ENCODE peak calls at places on chromosome 20, in ten cellular contexts. W is AG04449, P is Karpas-422, H is dorsolateral prefrontal cortex, N is NT2/D1, L is ascending aorta, V is breast epithelium, A is aorta, E is thoracic aorta, J is choroid plexus epithelial cell. U is an unnamed sample.

GRCh38 chr20:35304956-35305355 is 12.7 kb upstream of the FAM83C start:
- DNase-seq in N (no peak), P (no peak), A (no peak), W (no peak), J (no peak), E (no peak), L (no peak), H (no peak), V (no peak), U (no peak)

GRCh38 chr20:58173930-58174707 is 54.3 kb downstream of the ANKRD60 start:
- DNase-seq in H (no peak), A (no peak), W (no peak), J (peak; percentile 27), L (no peak), N (no peak), V (no peak), P (no peak), E (no peak), U (no peak)

GRCh38 chr20:50344232-50345071 is 153.8 kb downstream of the CEBPB start:
- DNase-seq in V (no peak), A (no peak), P (peak; percentile 62), J (no peak), E (no peak), W (no peak), H (no peak), L (no peak), N (no peak), U (peak; percentile 15)

GRCh38 chr20:37385176-37385575 is 39.2 kb downstream of the SRC start:
- DNase-seq in W (no peak), J (no peak), E (no peak), P (no peak), L (no peak), N (no peak), A (no peak), H (no peak), V (no peak), U (no peak)

GRCh38 chr20:63538204-63539091 is 1.3 kb upstream of the PTK6 start:
- DNase-seq in A (no peak), W (no peak), V (peak; percentile 88), N (no peak), J (peak; percentile 27), H (no peak), E (no peak), P (no peak), L (no peak), U (peak; percentile 63)

GRCh38 chr20:57346477-57346876 is 4.6 kb upstream of the RAE1 start:
- DNase-seq in N (peak; percentile 70), H (peak; percentile 82), A (peak; percentile 83), J (peak; percentile 81), P (peak; percentile 91), L (peak; percentile 83), W (peak; percentile 29), V (peak; percentile 64), E (no peak), U (peak; percentile 67)

GRCh38 chr20:58102744-58103516 is 125.5 kb downstream of the ANKRD60 start:
- DNase-seq in H (no peak), V (no peak), E (no peak), A (no peak), J (no peak), N (no peak), W (no peak), L (no peak), P (no peak), U (no peak)

GRCh38 chr20:33915726-33916331 is 77.9 kb upstream of the RALY start:
- DNase-seq in P (peak; percentile 76), W (no peak), N (no peak), L (no peak), H (no peak), E (no peak), V (no peak), J (no peak), A (no peak), U (peak; percentile 55)

GRCh38 chr20:44023515-44024371 is 109.1 kb downstream of the TOX2 start:
- DNase-seq in V (no peak), J (no peak), P (peak; percentile 72), W (no peak), H (no peak), E (no peak), A (no peak), L (no peak), N (no peak), U (no peak)

GRCh38 chr20:64241061-64241460 is 14.5 kb upstream of the PCMTD2 start:
- DNase-seq in V (no peak), A (no peak), L (no peak), E (no peak), J (no peak), N (no peak), W (no peak), H (no peak), P (no peak), U (no peak)

GRCh38 chr20:19934792-19935491 is 82.2 kb upstream of the NAA20 start:
- DNase-seq in A (peak; percentile 81), E (no peak), L (peak; percentile 80), P (peak; percentile 78), N (no peak), J (no peak), V (peak; percentile 91), W (no peak), H (peak; percentile 63), U (peak; percentile 22)

GRCh38 chr20:33526769-33527168 is 36.9 kb downstream of the CBFA2T2 start:
- DNase-seq in H (no peak), A (no peak), W (no peak), J (no peak), P (no peak), L (no peak), E (no peak), N (no peak), V (no peak), U (no peak)

GRCh38 chr20:56204206-56204605 is 44.3 kb upstream of the MC3R start:
- DNase-seq in V (no peak), A (no peak), N (no peak), L (no peak), P (no peak), W (no peak), H (no peak), E (no peak), J (no peak), U (no peak)

GRCh38 chr20:33681288-33681687 is 4.9 kb downstream of the E2F1 start:
- DNase-seq in N (no peak), E (no peak), W (no peak), P (no peak), H (no peak), L (no peak), V (no peak), A (no peak), J (no peak), U (no peak)

GRCh38 chr20:16580127-16580526 is 6.9 kb upstream of the KIF16B start:
- DNase-seq in A (no peak), P (no peak), J (peak; percentile 64), W (peak; percentile 65), V (no peak), E (no peak), L (no peak), N (no peak), H (no peak), U (no peak)

GRCh38 chr20:43803276-43803675 is 76.5 kb upstream of the GTSF1L start:
- DNase-seq in L (no peak), A (no peak), E (no peak), V (no peak), W (no peak), H (no peak), N (no peak), P (no peak), J (no peak), U (no peak)

GRCh38 chr20:10427060-10427692 is 6.8 kb downstream of the MKKS start:
- DNase-seq in L (peak; percentile 71), V (no peak), E (no peak), W (no peak), A (peak; percentile 67), P (peak; percentile 72), J (peak; percentile 88), N (no peak), H (peak; percentile 62), U (peak; percentile 55)

GRCh38 chr20:37789408-37789807 is 95.6 kb downstream of the CTNNBL1 start:
- DNase-seq in N (no peak), L (no peak), P (peak; percentile 89), A (no peak), H (no peak), J (no peak), W (no peak), E (no peak), V (no peak), U (peak; percentile 35)

GRCh38 chr20:51511861-51512619 is 30.5 kb downstream of the NFATC2 start:
- DNase-seq in L (no peak), E (no peak), H (no peak), W (no peak), V (no peak), P (no peak), A (no peak), J (no peak), N (no peak), U (no peak)

GRCh38 chr20:37394543-37395410 is 48.8 kb downstream of the SRC start:
- DNase-seq in V (peak; percentile 59), N (no peak), P (no peak), L (no peak), E (no peak), A (peak; percentile 41), J (no peak), W (no peak), H (no peak), U (no peak)

GRCh38 chr20:58713801-58714339 is 21.3 kb downstream of the NPEPL1 start:
- DNase-seq in V (peak; percentile 12), J (no peak), A (peak; percentile 45), H (peak; percentile 1), L (peak; percentile 56), E (no peak), W (no peak), P (no peak), N (no peak), U (no peak)

GRCh38 chr20:53847118-53847842 is 223.1 kb downstream of the BCAS1 start:
- DNase-seq in J (no peak), W (no peak), L (no peak), A (no peak), N (no peak), P (no peak), H (no peak), V (no peak), E (no peak), U (peak; percentile 54)
- H3K4me3 ChIP-seq in J (no peak overlapping the region), W (no peak overlapping the region), L (no peak overlapping the region), A (no peak overlapping the region), N (no peak overlapping the region), P (no peak overlapping the region), H (no peak overlapping the region), V (no peak overlapping the region), E (no peak overlapping the region), U (peak overlapping the region; percentile 8)

GRCh38 chr20:18139832-18140231 is 2.2 kb downstream of the KAT14 start:
- DNase-seq in H (no peak), L (no peak), W (no peak), P (no peak), E (no peak), V (no peak), J (no peak), N (no peak), A (no peak), U (no peak)
- H3K4me3 ChIP-seq in H (no peak overlapping the region), L (no peak overlapping the region), W (no peak overlapping the region), P (peak overlapping the region; percentile 91), E (no peak overlapping the region), V (no peak overlapping the region), J (no peak overlapping the region), N (no peak overlapping the region), A (no peak overlapping the region), U (no peak overlapping the region)

GRCh38 chr20:2314759-2315439 is 19.1 kb downstream of the TGM3 start:
- DNase-seq in W (peak; percentile 65), A (peak; percentile 69), L (peak; percentile 66), N (no peak), P (no peak), E (no peak), J (peak; percentile 31), H (no peak), V (no peak), U (no peak)
- H3K4me3 ChIP-seq in W (no peak overlapping the region), A (no peak overlapping the region), L (no peak overlapping the region), N (no peak overlapping the region), P (no peak overlapping the region), E (no peak overlapping the region), J (no peak overlapping the region), H (no peak overlapping the region), V (no peak overlapping the region), U (no peak overlapping the region)

GRCh38 chr20:1364106-1364505 is 28.7 kb downstream of the FKBP1A start:
- DNase-seq in P (no peak), H (no peak), N (no peak), J (no peak), E (no peak), W (no peak), V (no peak), A (no peak), L (no peak), U (no peak)
- H3K4me3 ChIP-seq in P (no peak overlapping the region), H (no peak overlapping the region), N (no peak overlapping the region), J (no peak overlapping the region), E (no peak overlapping the region), W (no peak overlapping the region), V (no peak overlapping the region), A (no peak overlapping the region), L (no peak overlapping the region), U (no peak overlapping the region)

U was measured in GM12865.